ENCODE peak calls at places on chromosomes 7 and 10, in five cellular contexts. K is memory B cell; G is stimulated activated CD4-positive, alpha-beta T cell treated with anti-CD3 and anti-CD28 coated beads, Interleukin-4, amount 100 ng/mL, for 48 hours; J is NCI-H1092; F is GM10248. B is an unnamed sample.

GRCh38 chr7:927031-927671 is 27.3 kb downstream of the ADAP1 start:
- DNase-seq in K (no peak), G (no peak), J (no peak), F (no peak), B (no peak)

GRCh38 chr10:86287966-86288579 is 78.5 kb downstream of the GRID1 start:
- DNase-seq in K (no peak), G (no peak), J (peak; percentile 30), F (no peak), B (no peak)

GRCh38 chr7:3028767-3029111 is 14.9 kb downstream of the CARD11 start:
- DNase-seq in K (no peak), G (no peak), J (no peak), F (no peak), B (no peak)

GRCh38 chr10:114801411-114801813 is 20.2 kb upstream of the FHIP2A start:
- DNase-seq in K (no peak), G (no peak), J (no peak), F (peak; percentile 19), B (no peak)

GRCh38 chr10:909831-910230 is 21.7 kb downstream of the LARP4B start:
- DNase-seq in K (no peak), G (no peak), J (no peak), F (no peak), B (no peak)

GRCh38 chr7:151927540-151927939 is 28.7 kb upstream of the GALNTL5 start:
- DNase-seq in K (no peak), G (no peak), J (no peak), F (no peak), B (no peak)

GRCh38 chr10:58220769-58221448 is 46.8 kb downstream of the IPMK start:
- DNase-seq in K (no peak), G (no peak), J (no peak), F (no peak), B (no peak)

GRCh38 chr7:155483868-155484325 is 26.0 kb downstream of the EN2 start:
- DNase-seq in K (no peak), G (no peak), J (no peak), F (peak; percentile 3), B (peak; percentile 63)

GRCh38 chr10:32795598-32796183 is 162.3 kb downstream of the ITGB1 start:
- DNase-seq in K (no peak), G (no peak), J (no peak), F (peak; percentile 18), B (no peak)

GRCh38 chr10:71285180-71285545 is 33.9 kb upstream of the SLC29A3 start:
- DNase-seq in K (no peak), G (peak; percentile 25), J (peak; percentile 15), F (peak; percentile 78), B (no peak)

GRCh38 chr10:122374246-122374858 is at the start of gene PLEKHA1:
- DNase-seq in K (peak; percentile 87), G (peak; percentile 84), J (peak; percentile 80), F (peak; percentile 90), B (peak; percentile 92)

GRCh38 chr7:101576993-101577392 is 52.1 kb downstream of the MYL10 start:
- DNase-seq in K (no peak), G (no peak), J (no peak), F (no peak), B (no peak)

GRCh38 chr7:158266817-158267736 is 320.5 kb downstream of the PTPRN2 start:
- DNase-seq in K (no peak), G (no peak), J (no peak), F (no peak), B (no peak)

GRCh38 chr10:98242823-98243222 is 25.2 kb downstream of the LOXL4 start:
- DNase-seq in K (no peak), G (no peak), J (no peak), F (no peak), B (no peak)

GRCh38 chr7:26074919-26075318 is 77.1 kb upstream of the NFE2L3 start:
- DNase-seq in K (no peak), G (no peak), J (no peak), F (no peak), B (no peak)

GRCh38 chr10:21173433-21173963 is 276.4 kb upstream of the NEBL start:
- DNase-seq in K (no peak), G (no peak), J (no peak), F (no peak), B (no peak)

GRCh38 chr10:31098091-31098490 is 66.4 kb upstream of the ZNF438 start:
- DNase-seq in K (no peak), G (no peak), J (no peak), F (no peak), B (no peak)

GRCh38 chr7:30134523-30135270 is at the start of gene MTURN:
- DNase-seq in K (peak; percentile 94), G (peak; percentile 82), J (peak; percentile 89), F (peak; percentile 95), B (peak; percentile 93)

GRCh38 chr10:80443531-80443974 is 10.6 kb upstream of the TSPAN14 start:
- DNase-seq in K (no peak), G (no peak), J (no peak), F (peak; percentile 45), B (no peak)

GRCh38 chr10:56646712-56647111 is 285.7 kb upstream of the ZWINT start:
- DNase-seq in K (no peak), G (no peak), J (no peak), F (no peak), B (no peak)

GRCh38 chr10:61271127-61271780 is 181.9 kb downstream of the TMEM26 start:
- DNase-seq in K (no peak), G (no peak), J (no peak), F (no peak), B (no peak)

GRCh38 chr10:7945469-7946187 is 108.9 kb upstream of the GATA3 start:
- DNase-seq in K (no peak), G (no peak), J (no peak), F (no peak), B (no peak)

GRCh38 chr7:81120803-81121202 is 202.0 kb upstream of the SEMA3C start:
- DNase-seq in K (no peak), G (no peak), J (no peak), F (no peak), B (no peak)

GRCh38 chr10:71957546-71958275 is 6.5 kb upstream of the CHST3 start:
- DNase-seq in K (no peak), G (no peak), J (no peak), F (no peak), B (no peak)

GRCh38 chr10:91541481-91541880 is 91.4 kb downstream of the PPP1R3C start:
- DNase-seq in K (no peak), G (no peak), J (no peak), F (no peak), B (no peak)

GRCh38 chr7:92781117-92781720 is 55.2 kb downstream of the CDK6 start:
- DNase-seq in K (no peak), G (no peak), J (no peak), F (no peak), B (peak; percentile 79)

GRCh38 chr10:4652111-4653010 is 173.6 kb upstream of the AKR1E2 start:
- DNase-seq in K (no peak), G (peak; percentile 22), J (no peak), F (no peak), B (no peak)

GRCh38 chr7:158924956-158925355 is 68.6 kb downstream of the DYNC2I1 start:
- DNase-seq in K (no peak), G (no peak), J (no peak), F (no peak), B (no peak)

GRCh38 chr7:117269417-117269816 is 53.4 kb downstream of the WNT2 start:
- DNase-seq in K (no peak), G (no peak), J (no peak), F (no peak), B (no peak)

GRCh38 chr10:86305521-86305920 is 61.1 kb downstream of the GRID1 start:
- DNase-seq in K (no peak), G (no peak), J (no peak), F (no peak), B (no peak)

GRCh38 chr10:113236998-113237397 is 287.0 kb downstream of the TCF7L2 start:
- DNase-seq in K (no peak), G (no peak), J (no peak), F (no peak), B (no peak)

GRCh38 chr10:58240531-58240930 is 27.2 kb downstream of the IPMK start:
- DNase-seq in K (no peak), G (no peak), J (no peak), F (no peak), B (no peak)

GRCh38 chr10:26381986-26382385 is 56.2 kb upstream of the APBB1IP start:
- DNase-seq in K (no peak), G (no peak), J (no peak), F (no peak), B (no peak)

GRCh38 chr7:12638851-12639467 is 48.5 kb upstream of the ARL4A start:
- DNase-seq in K (no peak), G (no peak), J (no peak), F (peak; percentile 17), B (peak; percentile 31)